ENCODE peak calls at places on chromosomes 2 and 18, in nine cellular contexts. V is IMR-90; F is pancreas; T is thyroid gland; H is A549; N is keratinocyte; Z is CD8-positive, alpha-beta memory T cell; O is uterus; X is Peyer's patch. P is an unnamed sample.

GRCh38 chr2:182962641-182963040 is 75.6 kb downstream of the NCKAP1 start:
- DNase-seq in V (no peak), F (no peak), T (no peak), H (no peak), N (no peak), Z (no peak), O (no peak), X (no peak), P (no peak)

GRCh38 chr2:85755122-85756027 is 1.6 kb downstream of the ATOH8 start:
- DNase-seq in V (peak), F (peak), T (peak), H (no peak), N (no peak), Z (no peak), O (no peak), X (peak), P (no peak)

GRCh38 chr2:240463866-240464481 is 28.5 kb downstream of the GPC1 start:
- DNase-seq in V (no peak), F (no peak), T (peak), H (no peak), N (no peak), Z (no peak), O (peak), X (peak), P (no peak)

GRCh38 chr2:191566347-191566746 is 111.6 kb upstream of the NABP1 start:
- DNase-seq in V (peak), F (peak), T (peak), H (peak), N (no peak), Z (peak), O (peak), X (peak), P (peak)

GRCh38 chr2:119387381-119388129 is 20.8 kb downstream of the DBI start:
- DNase-seq in V (peak), F (peak), T (peak), H (peak), N (no peak), Z (no peak), O (peak), X (peak), P (no peak)

GRCh38 chr2:176999331-176999730 is 213.3 kb upstream of the HNRNPA3 start:
- DNase-seq in V (peak), F (no peak), T (peak), H (no peak), N (no peak), Z (no peak), O (no peak), X (no peak), P (no peak)

GRCh38 chr2:9593936-9594335 is 36.9 kb downstream of the YWHAQ start:
- DNase-seq in V (no peak), F (no peak), T (no peak), H (no peak), N (no peak), Z (no peak), O (no peak), X (no peak), P (no peak)

GRCh38 chr2:47029737-47030524 is 114.3 kb upstream of the MCFD2 start:
- DNase-seq in V (peak), F (no peak), T (no peak), H (peak), N (no peak), Z (no peak), O (no peak), X (no peak), P (peak)

GRCh38 chr2:201194097-201194496 is 11.2 kb downstream of the CASP10 start:
- DNase-seq in V (no peak), F (no peak), T (no peak), H (no peak), N (no peak), Z (no peak), O (no peak), X (no peak), P (no peak)

GRCh38 chr2:191020742-191021381 is 6.9 kb upstream of the STAT1 start:
- DNase-seq in V (peak), F (no peak), T (peak), H (peak), N (no peak), Z (no peak), O (peak), X (peak), P (peak)

GRCh38 chr2:26687328-26687727 is 5.2 kb upstream of the KCNK3 start:
- DNase-seq in V (no peak), F (no peak), T (no peak), H (no peak), N (no peak), Z (no peak), O (no peak), X (no peak), P (no peak)

GRCh38 chr2:134411828-134412638 is 158.2 kb downstream of the MGAT5 start:
- DNase-seq in V (peak), F (peak), T (peak), H (peak), N (no peak), Z (peak), O (peak), X (peak), P (peak)

GRCh38 chr2:84891355-84892010 is 10.6 kb upstream of the TRABD2A start:
- DNase-seq in V (no peak), F (no peak), T (no peak), H (no peak), N (no peak), Z (no peak), O (no peak), X (no peak), P (no peak)

GRCh38 chr2:85506768-85507181 is 32.2 kb upstream of the MAT2A start:
- DNase-seq in V (peak), F (no peak), T (no peak), H (no peak), N (no peak), Z (no peak), O (no peak), X (no peak), P (no peak)

GRCh38 chr2:239937866-239938640 is 87.1 kb downstream of the NDUFA10 start:
- DNase-seq in V (no peak), F (no peak), T (no peak), H (no peak), N (no peak), Z (no peak), O (peak), X (peak), P (no peak)

GRCh38 chr2:120856421-120856862 is 120.8 kb downstream of the GLI2 start:
- DNase-seq in V (peak), F (no peak), T (no peak), H (peak), N (no peak), Z (no peak), O (peak), X (no peak), P (peak)

GRCh38 chr2:72623481-72623880 is 202.4 kb downstream of the EXOC6B start:
- DNase-seq in V (no peak), F (no peak), T (no peak), H (no peak), N (no peak), Z (no peak), O (no peak), X (no peak), P (no peak)

GRCh38 chr2:172086349-172087190 is 1.3 kb downstream of the DLX1 start:
- DNase-seq in V (no peak), F (no peak), T (no peak), H (no peak), N (no peak), Z (peak), O (no peak), X (peak), P (peak)

GRCh38 chr2:23414876-23415275 is 29.9 kb downstream of the KLHL29 start:
- DNase-seq in V (peak), F (no peak), T (no peak), H (peak), N (no peak), Z (no peak), O (no peak), X (peak), P (peak)

GRCh38 chr2:8094571-8094970 is 587.3 kb upstream of the ID2 start:
- DNase-seq in V (no peak), F (no peak), T (no peak), H (no peak), N (no peak), Z (no peak), O (no peak), X (no peak), P (no peak)

GRCh38 chr2:120060088-120060623 is 47.3 kb downstream of the EPB41L5 start:
- DNase-seq in V (peak), F (no peak), T (no peak), H (no peak), N (no peak), Z (no peak), O (no peak), X (no peak), P (no peak)

GRCh38 chr2:207975910-207976309 is 49.4 kb downstream of the PLEKHM3 start:
- DNase-seq in V (no peak), F (no peak), T (no peak), H (no peak), N (no peak), Z (no peak), O (no peak), X (no peak), P (no peak)

GRCh38 chr2:42317486-42317885 is 43.5 kb downstream of the COX7A2L start:
- DNase-seq in V (no peak), F (no peak), T (no peak), H (no peak), N (no peak), Z (no peak), O (no peak), X (no peak), P (no peak)

GRCh38 chr2:72915907-72916742 is 1.2 kb upstream of the EMX1 start:
- DNase-seq in V (no peak), F (peak), T (peak), H (peak), N (no peak), Z (no peak), O (no peak), X (peak), P (peak)

GRCh38 chr2:86441392-86441788 is 219 bp downstream of the KDM3A start:
- DNase-seq in V (no peak), F (no peak), T (no peak), H (no peak), N (no peak), Z (no peak), O (no peak), X (no peak), P (no peak)

GRCh38 chr2:233974530-233975071 is 57.4 kb downstream of the TRPM8 start:
- DNase-seq in V (peak), F (peak), T (no peak), H (peak), N (peak), Z (no peak), O (peak), X (no peak), P (peak)

GRCh38 chr2:222136106-222136630 is 162.6 kb downstream of the PAX3 start:
- DNase-seq in V (no peak), F (no peak), T (no peak), H (no peak), N (no peak), Z (no peak), O (no peak), X (no peak), P (no peak)

GRCh38 chr2:25483584-25484266 is 142.0 kb upstream of the DNMT3A start:
- DNase-seq in V (no peak), F (no peak), T (no peak), H (no peak), N (no peak), Z (no peak), O (no peak), X (no peak), P (no peak)

GRCh38 chr2:172285010-172285621 is 142.3 kb upstream of the ITGA6 start:
- DNase-seq in V (peak), F (no peak), T (no peak), H (no peak), N (no peak), Z (no peak), O (no peak), X (no peak), P (peak)

GRCh38 chr2:229713371-229714079 is 830 bp downstream of the DNER start:
- DNase-seq in V (no peak), F (no peak), T (no peak), H (peak), N (no peak), Z (no peak), O (no peak), X (no peak), P (peak)

GRCh38 chr18:35042389-35043066 is 1.3 kb downstream of the MAPRE2 start:
- DNase-seq in V (no peak), F (no peak), T (no peak), H (no peak), N (no peak), Z (no peak), O (no peak), X (no peak), P (no peak)

GRCh38 chr18:35047697-35048292 is 6.6 kb downstream of the MAPRE2 start:
- DNase-seq in V (no peak), F (no peak), T (no peak), H (no peak), N (no peak), Z (no peak), O (no peak), X (no peak), P (no peak)

GRCh38 chr18:35045808-35046207 is 4.6 kb downstream of the MAPRE2 start:
- DNase-seq in V (no peak), F (no peak), T (no peak), H (no peak), N (no peak), Z (no peak), O (no peak), X (no peak), P (no peak)

GRCh38 chr18:35043207-35043606 is 2.0 kb downstream of the MAPRE2 start:
- DNase-seq in V (no peak), F (no peak), T (no peak), H (no peak), N (no peak), Z (no peak), O (no peak), X (no peak), P (no peak)

DNA sequence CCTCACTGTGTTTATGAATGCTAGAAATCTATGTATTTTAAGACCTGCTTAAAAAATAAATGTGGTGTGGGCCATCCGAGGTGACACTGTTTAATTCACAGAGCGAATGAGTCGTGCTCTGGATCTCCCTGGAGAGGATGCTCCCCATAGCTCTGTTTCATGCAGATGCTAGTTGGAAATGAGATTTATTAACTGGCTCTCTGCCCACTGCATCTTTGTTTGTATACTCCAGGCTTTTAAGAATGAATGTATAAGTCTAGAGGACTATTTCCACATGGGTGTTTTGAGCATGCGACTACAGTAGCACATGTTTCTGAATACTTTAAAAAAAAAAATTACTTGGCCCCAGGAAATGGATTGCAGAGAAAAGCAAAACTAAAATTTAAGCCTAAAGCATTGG is 3.9 kb downstream of the MAPRE2 start:
- DNase-seq in V (peak), F (no peak), T (no peak), H (no peak), N (no peak), Z (no peak), O (no peak), X (no peak), P (no peak)
- H3K4me3 ChIP-seq in V (no peak), F (no peak), T (no peak), H (no peak), N (no peak), Z (no peak), O (no peak), X (no peak), P (no peak)

GRCh38 chr18:35355140-35355618 is 11.0 kb upstream of the ZNF24 start:
- DNase-seq in V (peak), F (peak), T (peak), H (peak), N (no peak), Z (peak), O (peak), X (peak), P (peak)
- H3K4me3 ChIP-seq in V (peak), F (no peak), T (no peak), H (no peak), N (no peak), Z (no peak), O (no peak), X (no peak), P (peak)

DNA sequence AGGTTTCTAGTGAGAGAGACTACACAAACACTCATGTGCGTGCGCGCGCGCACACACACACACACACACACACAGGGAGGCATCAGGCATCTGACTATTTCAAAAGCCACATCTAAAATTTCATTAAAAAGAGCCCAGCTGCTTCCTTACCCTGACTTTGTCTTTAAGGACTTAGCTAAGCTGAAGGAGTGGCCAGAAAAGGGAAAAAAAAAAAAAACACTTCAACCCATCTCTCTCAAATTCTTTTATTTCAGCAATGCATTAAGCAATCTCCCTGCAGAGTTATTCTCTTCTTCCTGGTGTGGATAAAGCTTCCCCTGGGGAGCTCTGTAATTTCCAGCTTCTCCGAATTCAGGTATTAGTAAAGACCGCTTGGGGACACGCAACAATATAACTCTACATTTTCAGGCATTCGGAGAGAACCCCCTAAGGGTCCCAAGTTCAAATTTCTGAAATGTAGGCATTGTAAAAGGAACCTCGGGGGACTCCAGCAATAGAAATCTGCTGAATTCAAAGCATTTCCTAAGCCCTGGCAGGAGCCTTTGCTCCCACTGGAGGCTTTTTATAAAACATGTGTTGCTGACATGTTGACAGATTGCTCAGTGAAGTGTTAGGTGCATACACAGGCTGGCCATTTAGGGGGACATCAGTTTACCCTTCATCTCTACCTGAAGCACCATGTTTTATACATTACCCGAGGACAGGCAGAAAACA is 66.9 kb downstream of the ZNF521 start:
- DNase-seq in V (peak), F (no peak), T (no peak), H (no peak), N (no peak), Z (no peak), O (peak), X (no peak), P (no peak)
- H3K4me3 ChIP-seq in V (no peak), F (no peak), T (no peak), H (no peak), N (no peak), Z (no peak), O (peak), X (no peak), P (no peak)

DNA sequence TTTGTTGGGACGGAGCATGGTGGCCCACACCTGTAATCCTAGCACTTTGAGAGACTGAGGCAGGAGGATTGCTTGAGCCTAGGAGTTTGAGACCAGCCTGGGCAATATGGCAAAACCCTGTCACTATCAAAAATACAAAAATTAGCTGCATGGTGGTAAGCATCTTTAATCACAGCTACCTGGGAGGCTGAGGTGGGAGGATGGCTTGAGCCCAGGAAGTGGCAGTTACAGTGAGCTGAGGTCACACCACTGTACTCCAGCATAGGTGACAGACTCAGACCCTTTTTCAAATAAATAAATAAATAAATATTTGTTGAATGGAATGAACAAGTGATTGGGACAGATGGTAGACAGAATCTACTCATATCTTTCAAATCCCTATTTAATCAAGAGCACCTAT is 5.7 kb upstream of the ITPRIPL1 start:
- DNase-seq in V (no peak), F (no peak), T (no peak), H (no peak), N (no peak), Z (no peak), O (no peak), X (no peak), P (no peak)
- H3K4me3 ChIP-seq in V (no peak), F (no peak), T (no peak), H (no peak), N (no peak), Z (no peak), O (no peak), X (no peak), P (no peak)

DNA sequence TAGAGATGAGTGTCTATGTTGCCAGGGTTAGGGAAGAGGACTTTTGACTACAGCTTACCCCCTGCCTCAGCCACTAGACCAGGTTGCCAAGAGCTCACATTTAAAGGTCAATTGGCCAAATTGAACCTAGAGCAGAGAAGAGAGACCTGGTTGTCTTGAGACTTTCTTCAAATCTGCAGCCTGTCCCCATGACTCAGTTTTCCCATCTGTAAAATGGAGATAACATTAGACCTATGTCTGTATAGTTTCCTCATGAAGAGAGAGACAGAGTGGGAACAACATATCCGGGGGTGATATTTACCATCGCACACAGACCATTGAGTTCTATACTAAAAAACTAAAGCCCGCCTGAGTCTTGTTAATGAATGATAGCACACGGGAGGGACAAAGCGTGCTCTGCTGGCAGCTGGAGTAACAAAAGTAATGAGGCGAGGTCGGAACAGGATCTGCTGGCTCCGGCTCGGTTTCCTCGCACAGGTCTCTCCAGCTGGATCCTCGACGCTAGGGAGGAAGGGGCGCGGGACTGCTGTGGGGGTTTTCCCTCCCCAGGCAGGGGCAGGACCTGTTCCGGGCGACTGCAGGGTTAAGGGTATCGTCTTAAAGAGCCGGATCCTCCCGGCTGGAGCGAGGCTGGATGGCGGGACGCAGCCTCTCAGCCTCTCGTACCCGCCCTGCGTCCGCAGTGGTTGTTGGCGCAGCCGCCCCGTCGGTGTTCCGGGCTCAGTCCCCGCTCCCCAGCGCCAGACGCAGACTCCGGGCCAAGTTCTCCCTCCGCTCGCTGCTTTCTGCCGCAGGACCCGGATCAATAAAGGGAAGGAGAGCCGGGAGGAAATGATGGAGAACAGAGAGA is 1.4 kb upstream of the LIPG start:
- DNase-seq in V (no peak), F (no peak), T (peak), H (no peak), N (no peak), Z (no peak), O (no peak), X (peak), P (no peak)
- H3K4me3 ChIP-seq in V (peak), F (peak), T (peak), H (peak), N (peak), Z (peak), O (peak), X (peak), P (peak)

DNA sequence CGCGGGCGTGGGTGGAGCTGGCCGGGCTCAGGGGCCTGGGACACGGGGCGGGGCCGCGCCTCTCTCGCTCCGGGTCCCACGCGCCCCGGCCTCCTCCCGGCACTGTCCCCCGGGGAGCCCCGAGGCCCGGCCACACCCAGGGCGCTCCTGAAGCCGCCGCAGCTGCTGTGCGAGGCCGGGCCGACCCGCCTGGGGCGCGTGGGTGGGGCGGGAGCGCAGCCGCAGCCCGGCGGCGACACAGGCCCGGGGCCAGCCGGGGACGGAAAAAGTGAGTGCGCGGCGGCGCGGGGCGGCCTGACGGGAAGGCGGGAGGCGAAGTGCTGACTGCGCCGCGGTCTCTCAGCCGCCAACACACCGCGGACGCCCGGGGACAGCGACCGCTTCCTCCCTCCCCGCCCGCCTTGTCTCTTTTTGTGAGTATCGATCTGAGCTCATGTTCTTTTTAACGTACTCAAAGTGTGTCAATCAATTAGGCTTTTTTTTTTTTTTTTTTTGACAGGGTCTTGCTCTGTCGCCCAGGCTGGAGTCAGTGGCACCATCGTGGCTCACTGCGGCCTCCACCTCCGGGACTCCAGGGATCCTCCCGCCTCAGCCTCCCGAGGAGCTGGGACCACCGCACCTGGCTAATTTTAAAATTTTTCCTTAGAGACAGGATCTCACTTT is 14.5 kb downstream of the PDCD1 start:
- DNase-seq in V (peak), F (peak), T (peak), H (peak), N (no peak), Z (peak), O (peak), X (peak), P (peak)
- H3K4me3 ChIP-seq in V (peak), F (no peak), T (no peak), H (peak), N (peak), Z (peak), O (peak), X (peak), P (peak)

P was measured in PC-3.